ENCODE peak calls at places on chromosome 9, in four cellular contexts. One of them, this sample, is unnamed.

GRCh38 chr9:131517761-131518190 is 13.3 kb downstream of the UCK1 start:
- DNase-seq in foreskin fibroblast: no peak
- DNase-seq in psoas muscle: peak
- DNase-seq in Peyer's patch: no peak
- DNase-seq in this sample: no peak

GRCh38 chr9:105416840-105417239 is 31.0 kb upstream of the FSD1L start:
- DNase-seq in foreskin fibroblast: no peak
- DNase-seq in psoas muscle: no peak
- DNase-seq in Peyer's patch: no peak
- DNase-seq in this sample: no peak

GRCh38 chr9:138105561-138106505 is 228.3 kb downstream of the CACNA1B start:
- DNase-seq in foreskin fibroblast: no peak
- DNase-seq in psoas muscle: no peak
- DNase-seq in Peyer's patch: no peak
- DNase-seq in this sample: no peak

GRCh38 chr9:2085719-2086515 is 70.8 kb downstream of the SMARCA2 start:
- DNase-seq in foreskin fibroblast: peak
- DNase-seq in psoas muscle: no peak
- DNase-seq in Peyer's patch: no peak
- DNase-seq in this sample: no peak

GRCh38 chr9:91949946-91950664 is at the start of gene ROR2:
- DNase-seq in foreskin fibroblast: peak
- DNase-seq in psoas muscle: peak
- DNase-seq in Peyer's patch: peak
- DNase-seq in this sample: no peak

GRCh38 chr9:107019216-107019615 is 156.2 kb downstream of the ZNF462 start:
- DNase-seq in foreskin fibroblast: peak
- DNase-seq in psoas muscle: no peak
- DNase-seq in Peyer's patch: no peak
- DNase-seq in this sample: no peak

GRCh38 chr9:91502475-91502874 is 78.8 kb upstream of the NFIL3 start:
- DNase-seq in foreskin fibroblast: no peak
- DNase-seq in psoas muscle: no peak
- DNase-seq in Peyer's patch: no peak
- DNase-seq in this sample: no peak

GRCh38 chr9:11194249-11194648 is 581.4 kb upstream of the PTPRD start:
- DNase-seq in foreskin fibroblast: no peak
- DNase-seq in psoas muscle: no peak
- DNase-seq in Peyer's patch: no peak
- DNase-seq in this sample: no peak

GRCh38 chr9:3825724-3826123 is 299.9 kb upstream of the RFX3 start:
- DNase-seq in foreskin fibroblast: no peak
- DNase-seq in psoas muscle: no peak
- DNase-seq in Peyer's patch: no peak
- DNase-seq in this sample: no peak

GRCh38 chr9:37283730-37284235 is 138.7 kb upstream of the GRHPR start:
- DNase-seq in foreskin fibroblast: peak
- DNase-seq in psoas muscle: no peak
- DNase-seq in Peyer's patch: no peak
- DNase-seq in this sample: no peak

GRCh38 chr9:69546265-69546664 is 125.9 kb downstream of the APBA1 start:
- DNase-seq in foreskin fibroblast: peak
- DNase-seq in psoas muscle: no peak
- DNase-seq in Peyer's patch: no peak
- DNase-seq in this sample: no peak

GRCh38 chr9:112203536-112203935 is 28.4 kb upstream of the SUSD1 start:
- DNase-seq in foreskin fibroblast: peak
- DNase-seq in psoas muscle: no peak
- DNase-seq in Peyer's patch: no peak
- DNase-seq in this sample: no peak

GRCh38 chr9:116844621-116845020 is 157.5 kb downstream of the TRIM32 start:
- DNase-seq in foreskin fibroblast: no peak
- DNase-seq in psoas muscle: no peak
- DNase-seq in Peyer's patch: no peak
- DNase-seq in this sample: no peak

GRCh38 chr9:127865645-127866464 is 11.4 kb upstream of the ENG start:
- DNase-seq in foreskin fibroblast: no peak
- DNase-seq in psoas muscle: no peak
- DNase-seq in Peyer's patch: no peak
- DNase-seq in this sample: no peak

GRCh38 chr9:77015291-77016048 is 4.0 kb upstream of the FOXB2 start:
- DNase-seq in foreskin fibroblast: no peak
- DNase-seq in psoas muscle: no peak
- DNase-seq in Peyer's patch: no peak
- DNase-seq in this sample: no peak

GRCh38 chr9:4380406-4380805 is 80.5 kb upstream of the GLIS3 start:
- DNase-seq in foreskin fibroblast: no peak
- DNase-seq in psoas muscle: no peak
- DNase-seq in Peyer's patch: no peak
- DNase-seq in this sample: no peak

GRCh38 chr9:93898026-93898425 is 57.1 kb downstream of the BARX1 start:
- DNase-seq in foreskin fibroblast: no peak
- DNase-seq in psoas muscle: no peak
- DNase-seq in Peyer's patch: peak
- DNase-seq in this sample: no peak

GRCh38 chr9:70081120-70081495 is 37.5 kb downstream of the MAMDC2 start:
- DNase-seq in foreskin fibroblast: peak
- DNase-seq in psoas muscle: no peak
- DNase-seq in Peyer's patch: no peak
- DNase-seq in this sample: no peak

GRCh38 chr9:133505901-133506652 is 18.7 kb downstream of the MYMK start:
- DNase-seq in foreskin fibroblast: peak
- DNase-seq in psoas muscle: peak
- DNase-seq in Peyer's patch: no peak
- DNase-seq in this sample: no peak

GRCh38 chr9:91334053-91334452 is 27.7 kb downstream of the AUH start:
- DNase-seq in foreskin fibroblast: peak
- DNase-seq in psoas muscle: no peak
- DNase-seq in Peyer's patch: no peak
- DNase-seq in this sample: no peak

GRCh38 chr9:135023389-135023788 is 64.1 kb upstream of the OLFM1 start:
- DNase-seq in foreskin fibroblast: peak
- DNase-seq in psoas muscle: peak
- DNase-seq in Peyer's patch: no peak
- DNase-seq in this sample: no peak

GRCh38 chr9:93684806-93685553 is 108.6 kb downstream of the PHF2 start:
- DNase-seq in foreskin fibroblast: no peak
- DNase-seq in psoas muscle: no peak
- DNase-seq in Peyer's patch: no peak
- DNase-seq in this sample: peak

GRCh38 chr9:111662851-111663823 is 1.7 kb downstream of the GNG10 start:
- DNase-seq in foreskin fibroblast: no peak
- DNase-seq in psoas muscle: no peak
- DNase-seq in Peyer's patch: no peak
- DNase-seq in this sample: no peak

GRCh38 chr9:102974530-102974929 is 20.6 kb upstream of the CYLC2 start:
- DNase-seq in foreskin fibroblast: peak
- DNase-seq in psoas muscle: no peak
- DNase-seq in Peyer's patch: no peak
- DNase-seq in this sample: no peak

GRCh38 chr9:134367061-134367460 is 40.8 kb downstream of the RXRA start:
- DNase-seq in foreskin fibroblast: no peak
- DNase-seq in psoas muscle: no peak
- DNase-seq in Peyer's patch: no peak
- DNase-seq in this sample: no peak

GRCh38 chr9:89360465-89360864 is 42.2 kb downstream of the SECISBP2 start:
- DNase-seq in foreskin fibroblast: no peak
- DNase-seq in psoas muscle: peak
- DNase-seq in Peyer's patch: peak
- DNase-seq in this sample: no peak

GRCh38 chr9:8221462-8221861 is 421.9 kb upstream of the DMAC1 start:
- DNase-seq in foreskin fibroblast: no peak
- DNase-seq in psoas muscle: no peak
- DNase-seq in Peyer's patch: no peak
- DNase-seq in this sample: no peak

GRCh38 chr9:136416427-136416826 is 6.0 kb downstream of the PMPCA start:
- DNase-seq in foreskin fibroblast: no peak
- DNase-seq in psoas muscle: no peak
- DNase-seq in Peyer's patch: no peak
- DNase-seq in this sample: no peak

GRCh38 chr9:7094576-7094975 is 336.8 kb downstream of the KDM4C start:
- DNase-seq in foreskin fibroblast: no peak
- DNase-seq in psoas muscle: no peak
- DNase-seq in Peyer's patch: no peak
- DNase-seq in this sample: no peak

GRCh38 chr9:7095054-7095453 is 337.3 kb downstream of the KDM4C start:
- DNase-seq in foreskin fibroblast: no peak
- DNase-seq in psoas muscle: no peak
- DNase-seq in Peyer's patch: no peak
- DNase-seq in this sample: no peak

GRCh38 chr9:7097040-7097715 is 339.4 kb downstream of the KDM4C start:
- DNase-seq in foreskin fibroblast: peak
- DNase-seq in psoas muscle: no peak
- DNase-seq in Peyer's patch: no peak
- DNase-seq in this sample: no peak

GRCh38 chr9:7093040-7093439 is 335.3 kb downstream of the KDM4C start:
- DNase-seq in foreskin fibroblast: no peak
- DNase-seq in psoas muscle: no peak
- DNase-seq in Peyer's patch: no peak
- DNase-seq in this sample: no peak

GRCh38 chr9:7094052-7094451 is 336.3 kb downstream of the KDM4C start:
- DNase-seq in foreskin fibroblast: peak
- DNase-seq in psoas muscle: no peak
- DNase-seq in Peyer's patch: no peak
- DNase-seq in this sample: no peak
- TF ChIP-seq CTCF in foreskin fibroblast: peak
- TF ChIP-seq CTCF in psoas muscle: peak
- TF ChIP-seq CTCF in Peyer's patch: no peak
- TF ChIP-seq CTCF in this sample: no peak

GRCh38 chr9:6106576-6107339 is 91.3 kb upstream of the RANBP6 start:
- DNase-seq in foreskin fibroblast: peak
- DNase-seq in psoas muscle: no peak
- DNase-seq in Peyer's patch: no peak
- DNase-seq in this sample: no peak
- TF ChIP-seq CTCF in foreskin fibroblast: peak
- TF ChIP-seq CTCF in psoas muscle: peak
- TF ChIP-seq CTCF in Peyer's patch: no peak
- TF ChIP-seq CTCF in this sample: no peak

DNA sequence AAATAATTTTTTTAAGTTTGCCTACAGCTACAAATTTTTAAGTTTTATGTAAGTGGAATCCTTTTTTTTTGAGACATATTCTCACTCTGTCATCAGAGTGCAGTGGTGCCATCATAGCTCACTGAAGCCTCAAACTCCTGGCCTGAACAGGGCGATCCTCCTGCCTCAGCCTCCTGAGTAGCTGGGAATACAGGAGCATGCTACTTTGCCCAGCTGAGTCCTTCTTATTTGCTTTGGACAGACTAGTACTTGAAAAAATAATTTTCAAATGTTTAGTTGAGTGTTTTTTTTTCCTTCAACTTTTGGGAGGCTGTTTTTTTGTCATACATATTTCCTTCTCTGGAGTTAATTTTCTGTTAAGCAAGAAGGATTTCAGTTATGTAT is 7.4 kb downstream of the GAPVD1 start:
- DNase-seq in foreskin fibroblast: no peak
- DNase-seq in psoas muscle: no peak
- DNase-seq in Peyer's patch: no peak
- DNase-seq in this sample: no peak
- TF ChIP-seq CTCF in foreskin fibroblast: no peak
- TF ChIP-seq CTCF in psoas muscle: no peak
- TF ChIP-seq CTCF in Peyer's patch: no peak
- TF ChIP-seq CTCF in this sample: no peak

DNA sequence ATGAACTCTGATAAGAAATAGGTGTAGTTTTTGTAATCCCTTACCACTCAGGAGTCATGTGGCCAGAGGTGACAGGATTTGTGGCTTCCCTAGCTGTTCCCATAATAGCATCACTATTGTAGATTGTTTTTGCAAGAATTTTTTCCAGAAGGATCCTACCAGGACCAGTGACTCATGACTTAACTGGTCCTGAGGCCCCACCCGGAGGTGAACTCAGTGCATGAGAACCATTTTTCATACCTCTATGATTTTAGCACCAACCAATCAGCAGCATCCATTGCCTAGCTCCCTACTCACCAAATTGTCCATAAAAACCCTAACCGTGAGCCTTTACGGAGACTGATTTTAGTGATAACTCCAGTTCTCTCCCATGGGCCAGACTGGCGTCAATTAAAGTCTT is 484.8 kb downstream of the PSAT1 start:
- DNase-seq in foreskin fibroblast: peak
- DNase-seq in psoas muscle: no peak
- DNase-seq in Peyer's patch: no peak
- DNase-seq in this sample: no peak
- TF ChIP-seq CTCF in foreskin fibroblast: no peak
- TF ChIP-seq CTCF in psoas muscle: no peak
- TF ChIP-seq CTCF in Peyer's patch: no peak
- TF ChIP-seq CTCF in this sample: no peak